ENCODE peak calls at places on chromosomes 1 and 21, in four cellular contexts. R is IMR-90, J is HepG2, Q is K562. E is an unnamed sample.

GRCh38 chr1:151006331-151007052 is at the start of gene MINDY1:
- DNase-seq in R (peak), J (peak), Q (peak), E (peak)

GRCh38 chr1:51726544-51727225 is 109.8 kb downstream of the OSBPL9 start:
- DNase-seq in R (no peak), J (no peak), Q (no peak), E (no peak)

GRCh38 chr1:54028306-54029251 is 10.6 kb upstream of the LDLRAD1 start:
- DNase-seq in R (peak), J (peak), Q (no peak), E (no peak)

GRCh38 chr1:174556392-174556791 is 108.6 kb downstream of the GPR52 start:
- DNase-seq in R (peak), J (no peak), Q (no peak), E (no peak)

GRCh38 chr1:244231193-244231571 is 180.1 kb downstream of the ZBTB18 start:
- DNase-seq in R (no peak), J (no peak), Q (no peak), E (no peak)

GRCh38 chr1:91827094-91828006 is 58.6 kb downstream of the TGFBR3 start:
- DNase-seq in R (no peak), J (peak), Q (no peak), E (peak)

GRCh38 chr1:80427886-80428285 is 1372.8 kb upstream of the ADGRL2 start:
- DNase-seq in R (no peak), J (no peak), Q (no peak), E (no peak)

GRCh38 chr1:209585672-209586071 is 2.2 kb downstream of the CAMK1G start:
- DNase-seq in R (no peak), J (no peak), Q (no peak), E (no peak)

GRCh38 chr1:37890378-37891014 is 31.1 kb upstream of the MTF1 start:
- DNase-seq in R (peak), J (peak), Q (peak), E (peak)

GRCh38 chr1:115717541-115717940 is 51.0 kb downstream of the CASQ2 start:
- DNase-seq in R (peak), J (peak), Q (peak), E (peak)

GRCh38 chr1:177351361-177352108 is 180.8 kb downstream of the BRINP2 start:
- DNase-seq in R (no peak), J (no peak), Q (no peak), E (no peak)

GRCh38 chr21:28342229-28342810 is 650.4 kb downstream of the LTN1 start:
- DNase-seq in R (no peak), J (no peak), Q (no peak), E (no peak)

GRCh38 chr1:45010855-45011811 is at the start of gene HECTD3:
- DNase-seq in R (peak), J (peak), Q (peak), E (peak)

GRCh38 chr1:176696109-176696508 is 233.1 kb downstream of the PAPPA2 start:
- DNase-seq in R (peak), J (no peak), Q (no peak), E (no peak)

GRCh38 chr1:36089393-36090121 is 865 bp downstream of the ADPRS start:
- DNase-seq in R (peak), J (no peak), Q (no peak), E (no peak)

GRCh38 chr1:90175490-90176157 is 180.7 kb downstream of the ZNF326 start:
- DNase-seq in R (no peak), J (no peak), Q (no peak), E (no peak)

GRCh38 chr21:44606495-44606894 is 5.4 kb upstream of the KRTAP10-8 start:
- DNase-seq in R (no peak), J (no peak), Q (no peak), E (no peak)

GRCh38 chr21:44957047-44957831 is 17.4 kb downstream of the SLX9 start:
- DNase-seq in R (no peak), J (no peak), Q (no peak), E (no peak)

GRCh38 chr1:229217716-229218115 is 53.2 kb upstream of the RAB4A start:
- DNase-seq in R (no peak), J (peak), Q (no peak), E (peak)

GRCh38 chr1:202968895-202969295 is 1.8 kb upstream of the CYB5R1 start:
- DNase-seq in R (peak), J (peak), Q (peak), E (peak)

GRCh38 chr1:84271452-84272273 is 29.8 kb upstream of the SAMD13 start:
- DNase-seq in R (peak), J (no peak), Q (no peak), E (no peak)

GRCh38 chr21:33537212-33537611 is 4.7 kb downstream of the GART start:
- DNase-seq in R (no peak), J (no peak), Q (no peak), E (no peak)

GRCh38 chr21:33247596-33247995 is 17.9 kb downstream of the IFNAR2 start:
- DNase-seq in R (no peak), J (no peak), Q (no peak), E (no peak)

GRCh38 chr1:241899211-241899610 is 51.2 kb downstream of the EXO1 start:
- DNase-seq in R (no peak), J (no peak), Q (no peak), E (no peak)

GRCh38 chr1:182071924-182072323 is 10.4 kb upstream of the ZNF648 start:
- DNase-seq in R (no peak), J (peak), Q (no peak), E (no peak)

DNA sequence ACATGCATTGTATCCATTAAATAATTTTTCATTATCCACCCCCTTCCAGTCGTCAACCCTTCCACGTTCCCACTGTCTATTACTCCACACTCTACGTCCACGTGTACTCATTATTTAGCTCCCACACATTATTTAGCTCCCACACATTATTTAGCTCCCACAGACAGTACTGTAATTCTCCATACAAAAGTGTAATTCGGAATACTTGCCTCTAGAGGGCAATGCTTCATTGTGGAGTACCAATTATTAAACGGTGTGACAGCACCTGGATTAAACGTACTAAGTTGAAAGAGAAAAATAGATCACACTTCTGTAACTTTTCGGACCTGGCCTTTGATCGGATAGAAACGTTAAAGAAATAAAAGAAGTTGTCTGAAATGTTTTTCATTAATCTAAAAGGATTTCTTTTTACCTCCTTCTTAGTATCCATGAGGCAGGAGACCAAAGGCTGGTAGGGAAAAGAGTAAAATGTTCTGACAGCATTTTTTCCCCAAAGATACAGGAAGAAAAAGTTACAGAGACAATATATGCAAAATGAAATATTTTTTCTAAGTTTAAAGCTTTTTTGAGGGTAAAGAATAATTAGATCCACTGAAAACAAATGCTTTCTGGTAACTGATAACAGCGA is 99.2 kb downstream of the LHX8 start:
- DNase-seq in R (peak), J (peak), Q (peak), E (peak)
- TF ChIP-seq MAZ in R (no peak), J (no peak), Q (no peak), E (no peak)

GRCh38 chr1:158836038-158836437 is 4.9 kb downstream of the MNDA start:
- DNase-seq in R (no peak), J (no peak), Q (no peak), E (no peak)

GRCh38 chr1:158830904-158831507 is at the start of gene MNDA:
- DNase-seq in R (no peak), J (no peak), Q (no peak), E (no peak)

GRCh38 chr1:158830074-158830677 is 975 bp upstream of the MNDA start:
- DNase-seq in R (no peak), J (no peak), Q (no peak), E (no peak)

GRCh38 chr1:158838660-158839059 is 7.5 kb downstream of the MNDA start:
- DNase-seq in R (no peak), J (no peak), Q (no peak), E (no peak)

GRCh38 chr1:158833269-158833668 is 2.1 kb downstream of the MNDA start:
- DNase-seq in R (no peak), J (no peak), Q (no peak), E (no peak)
- H3K27ac ChIP-seq in R (no peak), J (no peak), Q (no peak), E (no peak)

DNA sequence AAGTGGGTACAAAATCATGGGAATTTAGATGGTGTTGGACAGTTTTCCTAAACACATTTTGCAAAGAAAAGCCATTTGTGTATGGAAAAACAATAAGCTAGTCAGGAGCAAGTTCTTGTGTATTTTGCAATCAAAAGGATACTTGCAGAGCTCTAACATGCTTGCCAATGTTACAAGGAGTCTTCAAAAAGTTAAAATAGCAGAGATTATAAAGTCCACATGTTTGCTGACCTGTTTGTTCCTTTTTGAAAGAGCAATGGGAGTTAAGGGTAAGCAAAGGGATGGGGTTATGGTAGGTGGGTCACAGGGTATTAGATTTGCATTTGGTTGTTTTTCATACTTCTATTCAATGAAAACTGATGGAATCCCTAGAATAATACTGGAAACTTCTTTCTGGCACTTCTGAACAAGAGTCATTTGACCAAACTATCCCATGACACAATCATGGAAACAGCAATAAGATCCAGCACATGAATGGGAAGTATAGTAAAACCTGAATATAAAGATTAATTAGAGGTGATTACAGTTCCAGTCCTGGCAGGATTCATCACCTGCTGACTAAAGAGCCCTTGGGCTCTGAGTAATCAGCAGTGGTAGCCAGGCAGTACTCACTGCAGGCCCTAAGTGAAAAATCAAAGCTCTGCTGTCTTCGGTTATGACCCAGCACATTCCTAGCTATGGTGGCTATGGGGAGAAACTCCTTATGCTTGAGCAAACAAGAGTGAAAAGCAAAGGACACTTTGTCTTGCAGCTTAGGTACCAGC is 27.1 kb upstream of the ZC3H11B start:
- DNase-seq in R (peak), J (no peak), Q (no peak), E (no peak)
- TF ChIP-seq MAZ in R (no peak), J (no peak), Q (no peak), E (no peak)

GRCh38 chr1:206445116-206445515 is 25.2 kb upstream of the IKBKE start:
- DNase-seq in R (peak), J (no peak), Q (no peak), E (no peak)
- H3K27ac ChIP-seq in R (no peak), J (no peak), Q (no peak), E (no peak)

DNA sequence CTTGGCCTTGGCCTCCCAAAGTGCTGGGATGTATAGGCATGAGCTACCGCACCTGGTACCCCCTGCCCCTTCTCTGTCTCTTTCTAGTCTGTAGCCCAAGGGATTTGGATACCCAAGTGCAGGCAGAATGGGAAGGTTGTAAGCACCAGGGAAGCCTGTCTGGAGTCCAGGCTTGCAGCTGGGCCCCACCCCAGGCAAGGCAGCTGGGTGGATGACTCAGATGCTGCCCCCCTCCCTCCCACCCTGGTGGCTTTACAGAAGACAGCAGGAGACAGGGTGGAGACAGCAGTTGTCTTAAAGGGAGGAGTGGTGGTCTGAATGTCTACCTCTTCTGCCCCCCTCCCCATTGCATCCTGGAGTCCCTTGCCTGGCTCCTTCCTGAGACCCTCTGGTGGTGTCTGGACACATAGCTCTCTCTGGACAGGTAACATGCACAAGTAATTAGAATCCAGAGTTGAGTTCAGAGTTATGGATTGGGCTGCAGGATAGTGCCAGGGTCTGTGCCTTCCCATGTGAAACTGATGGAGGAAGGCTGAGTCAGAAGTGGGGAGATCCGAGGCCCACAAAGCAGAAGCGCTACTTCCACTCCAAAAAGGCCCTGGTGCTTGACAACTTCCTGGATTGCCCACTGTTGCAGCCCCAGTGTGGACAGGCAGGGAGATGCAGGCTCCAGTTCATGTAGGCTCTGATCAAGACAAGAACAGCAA is 5.1 kb downstream of the LMNA start:
- DNase-seq in R (peak), J (no peak), Q (peak), E (no peak)
- TF ChIP-seq MAZ in R (peak), J (no peak), Q (no peak), E (no peak)

GRCh38 chr1:234617986-234618725 is 8.2 kb upstream of the IRF2BP2 start:
- DNase-seq in R (peak), J (peak), Q (no peak), E (no peak)
- H3K27ac ChIP-seq in R (peak), J (peak), Q (no peak), E (peak)

GRCh38 chr1:179091691-179092165 is 9.9 kb downstream of the TOR3A start:
- DNase-seq in R (peak), J (peak), Q (no peak), E (peak)

GRCh38 chr1:179095924-179096323 is 14.1 kb downstream of the TOR3A start:
- DNase-seq in R (no peak), J (no peak), Q (no peak), E (no peak)

GRCh38 chr1:179092896-179093461 is 11.1 kb downstream of the TOR3A start:
- DNase-seq in R (no peak), J (no peak), Q (no peak), E (no peak)

GRCh38 chr1:179095377-179095776 is 13.5 kb downstream of the TOR3A start:
- DNase-seq in R (no peak), J (no peak), Q (no peak), E (no peak)

DNA sequence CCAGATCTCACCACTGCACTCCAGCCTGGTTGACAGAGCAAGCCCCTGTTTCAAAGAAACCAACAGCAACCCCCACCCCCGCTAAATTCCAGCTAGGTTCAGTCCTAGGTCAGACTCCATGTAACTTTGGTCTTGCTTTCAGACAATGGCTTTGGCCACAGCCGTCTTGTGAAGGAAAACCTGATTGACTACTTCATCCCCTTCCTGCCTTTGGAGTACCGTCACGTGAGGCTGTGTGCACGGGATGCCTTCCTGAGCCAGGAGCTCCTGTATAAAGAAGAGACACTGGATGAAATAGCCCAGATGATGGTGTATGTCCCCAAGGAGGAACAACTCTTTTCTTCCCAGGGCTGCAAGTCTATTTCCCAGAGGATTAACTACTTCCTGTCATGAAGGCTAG is 13.0 kb downstream of the TOR3A start:
- DNase-seq in R (no peak), J (no peak), Q (no peak), E (no peak)
- TF ChIP-seq MAZ in R (no peak), J (no peak), Q (no peak), E (no peak)

E was measured in A549.